ENCODE peak calls at places on chromosomes 5 and 9, in four cellular contexts. I is HepG2, R is HCT116, Q is K562. B is an unnamed sample.

GRCh38 chr5:101431201-101431600 is 528.1 kb upstream of the ST8SIA4 start:
- DNase-seq in I (no peak), R (no peak), Q (no peak), B (no peak)

GRCh38 chr5:72281764-72282499 is 38.1 kb downstream of the MRPS27 start:
- DNase-seq in I (peak; percentile 35), R (peak; percentile 45), Q (peak; percentile 64), B (peak; percentile 45)

GRCh38 chr9:78408388-78408787 is 111.5 kb downstream of the PSAT1 start:
- DNase-seq in I (no peak), R (no peak), Q (no peak), B (peak; percentile 43)

GRCh38 chr5:99955962-99956361 is 579.2 kb upstream of the FAM174A start:
- DNase-seq in I (no peak), R (no peak), Q (no peak), B (no peak)

GRCh38 chr9:79742145-79742820 is 170.5 kb downstream of the TLE4 start:
- DNase-seq in I (no peak), R (no peak), Q (no peak), B (no peak)

GRCh38 chr9:121929893-121930875 is 162.9 kb downstream of the TTLL11 start:
- DNase-seq in I (peak; percentile 5), R (peak; percentile 10), Q (peak; percentile 22), B (peak; percentile 54)

GRCh38 chr5:97554992-97555981 is 372.2 kb upstream of the RIOK2 start:
- DNase-seq in I (no peak), R (no peak), Q (no peak), B (no peak)

GRCh38 chr5:67431191-67431590 is 234.6 kb upstream of the CD180 start:
- DNase-seq in I (no peak), R (no peak), Q (no peak), B (no peak)

GRCh38 chr9:63816742-63817621 is 1468.0 kb downstream of the FOXD4L5 start:
- DNase-seq in I (peak; percentile 70), R (no peak), Q (peak; percentile 65), B (peak; percentile 90)

GRCh38 chr5:16618138-16618897 is 1.5 kb upstream of the RETREG1 start:
- DNase-seq in I (no peak), R (no peak), Q (no peak), B (peak; percentile 22)

GRCh38 chr5:147464211-147464610 is 45.7 kb downstream of the DPYSL3 start:
- DNase-seq in I (peak; percentile 11), R (peak; percentile 19), Q (peak; percentile 5), B (no peak)

GRCh38 chr5:91925249-91925648 is 542.1 kb upstream of the ARRDC3 start:
- DNase-seq in I (peak; percentile 7), R (no peak), Q (no peak), B (no peak)

GRCh38 chr5:105735704-105736103 is 1935.0 kb downstream of the EFNA5 start:
- DNase-seq in I (no peak), R (no peak), Q (no peak), B (no peak)

GRCh38 chr5:63351164-63351563 is 611.1 kb downstream of the HTR1A start:
- DNase-seq in I (no peak), R (no peak), Q (no peak), B (no peak)

GRCh38 chr5:44875661-44876250 is 67.0 kb downstream of the MRPS30 start:
- DNase-seq in I (peak; percentile 51), R (peak; percentile 98), Q (no peak), B (no peak)

GRCh38 chr9:133403766-133404439 is 13.9 kb downstream of the REXO4 start:
- DNase-seq in I (peak; percentile 52), R (peak; percentile 65), Q (peak; percentile 54), B (peak; percentile 57)

GRCh38 chr5:160787247-160787646 is 64.8 kb downstream of the ATP10B start:
- DNase-seq in I (peak; percentile 9), R (no peak), Q (no peak), B (no peak)

GRCh38 chr9:33234511-33235467 is 5.2 kb upstream of the SPINK4 start:
- DNase-seq in I (no peak), R (no peak), Q (no peak), B (no peak)

GRCh38 chr5:6181147-6181729 is 197.1 kb downstream of the MED10 start:
- DNase-seq in I (no peak), R (no peak), Q (no peak), B (no peak)

GRCh38 chr5:42813533-42813932 is 1.8 kb upstream of the SELENOP start:
- DNase-seq in I (peak; percentile 59), R (no peak), Q (no peak), B (no peak)

GRCh38 chr5:10411336-10411735 is 30.3 kb upstream of the ROPN1L start:
- DNase-seq in I (no peak), R (no peak), Q (no peak), B (no peak)

GRCh38 chr5:131171276-131171815 is 602 bp downstream of the LYRM7 start:
- DNase-seq in I (peak; percentile 27), R (no peak), Q (peak; percentile 33), B (no peak)

GRCh38 chr9:17600962-17601593 is 22.2 kb downstream of the SH3GL2 start:
- DNase-seq in I (no peak), R (no peak), Q (no peak), B (no peak)

GRCh38 chr9:17191095-17191494 is 56.3 kb downstream of the CNTLN start:
- DNase-seq in I (no peak), R (no peak), Q (no peak), B (no peak)

GRCh38 chr5:177435847-177436536 is 9.5 kb downstream of the GRK6 start:
- DNase-seq in I (no peak), R (no peak), Q (no peak), B (no peak)

GRCh38 chr5:36655171-36655570 is 48.8 kb downstream of the SLC1A3 start:
- DNase-seq in I (no peak), R (no peak), Q (no peak), B (no peak)

GRCh38 chr5:136043551-136043950 is 14.8 kb downstream of the TGFBI start:
- DNase-seq in I (no peak), R (no peak), Q (no peak), B (no peak)

GRCh38 chr5:63011158-63011557 is 432.5 kb downstream of the LRRC70 start:
- DNase-seq in I (no peak), R (no peak), Q (no peak), B (no peak)

GRCh38 chr9:121286973-121287721 is 19.2 kb downstream of the GSN start:
- DNase-seq in I (peak; percentile 86), R (peak; percentile 98), Q (peak; percentile 96), B (no peak)

GRCh38 chr9:97176206-97176605 is 131.3 kb upstream of the CCDC180 start:
- DNase-seq in I (no peak), R (no peak), Q (peak; percentile 36), B (peak; percentile 16)

GRCh38 chr9:77926314-77926959 is 105.2 kb downstream of the GNAQ start:
- DNase-seq in I (no peak), R (peak; percentile 1), Q (no peak), B (no peak)

GRCh38 chr5:38445374-38446028 is 110.9 kb downstream of the LIFR start:
- DNase-seq in I (no peak), R (no peak), Q (peak; percentile 23), B (no peak)

GRCh38 chr9:30478684-30479083 is 1905.8 kb upstream of the ACO1 start:
- DNase-seq in I (no peak), R (no peak), Q (no peak), B (no peak)

GRCh38 chr9:124532897-124533296 is 25.7 kb upstream of the NR5A1 start:
- DNase-seq in I (no peak), R (no peak), Q (no peak), B (no peak)

GRCh38 chr5:60586307-60586901 is 113.6 kb downstream of the DEPDC1B start:
- DNase-seq in I (peak; percentile 54), R (peak; percentile 2), Q (no peak), B (peak; percentile 6)

GRCh38 chr9:75148551-75148950 is 60.2 kb downstream of the OSTF1 start:
- DNase-seq in I (no peak), R (no peak), Q (no peak), B (no peak)

GRCh38 chr5:36944607-36945225 is 68.1 kb downstream of the NIPBL start:
- DNase-seq in I (peak; percentile 49), R (peak; percentile 51), Q (peak; percentile 67), B (peak; percentile 12)

GRCh38 chr9:27379311-27380236 is 82.6 kb upstream of the EQTN start:
- DNase-seq in I (peak; percentile 12), R (no peak), Q (no peak), B (no peak)
- TF ChIP-seq SIN3A in I (no peak), R (no peak), Q (no peak), B (no peak)

DNA sequence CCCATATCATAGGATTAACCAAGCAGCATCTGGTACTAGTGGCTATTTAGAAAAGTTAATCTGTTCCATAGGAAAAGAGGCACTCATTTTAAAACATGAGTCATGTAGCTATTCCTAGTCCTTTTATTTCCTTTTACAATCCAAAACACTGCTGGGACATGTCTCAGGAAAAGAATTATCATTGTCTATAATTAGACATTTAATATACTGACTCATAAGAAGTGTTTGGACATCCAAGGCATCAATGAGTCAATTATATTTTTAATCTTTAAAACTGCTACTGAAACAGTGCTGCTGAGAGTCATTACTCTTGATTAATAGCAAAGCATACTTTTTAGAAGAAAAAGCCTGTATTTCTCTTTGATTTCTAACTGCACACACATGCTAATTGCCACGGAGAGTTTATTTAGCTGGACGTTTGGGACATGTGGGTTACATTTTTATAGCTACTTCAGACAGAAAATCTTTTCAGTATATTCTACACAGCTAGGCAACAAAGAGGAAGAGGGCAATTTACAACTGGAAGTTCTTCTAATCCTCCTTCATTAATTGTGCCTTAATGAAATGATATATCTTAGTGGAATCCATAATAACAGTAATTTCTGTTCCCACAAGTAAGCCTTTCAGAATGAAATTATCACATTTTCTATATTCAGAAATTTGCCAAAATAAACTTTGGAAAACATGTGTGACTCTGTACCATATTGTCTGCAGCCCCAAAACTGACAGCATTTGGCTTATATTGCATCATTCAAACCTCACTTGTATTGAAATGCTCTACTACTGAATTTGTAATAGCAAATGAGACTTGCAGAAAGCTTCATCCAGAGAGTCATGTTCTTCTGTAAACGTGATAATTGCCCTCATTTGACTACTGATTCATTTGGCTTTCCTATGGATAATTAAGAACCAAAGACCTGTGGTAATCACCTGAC is 1249.2 kb upstream of the CDH18 start:
- DNase-seq in I (no peak), R (no peak), Q (no peak), B (no peak)
- TF ChIP-seq ELF1 in I (no peak), R (no peak), Q (no peak), B (no peak)

GRCh38 chr5:34658023-34658422 is 1.9 kb downstream of the RAI14 start:
- DNase-seq in I (peak; percentile 10), R (no peak), Q (no peak), B (peak; percentile 51)

GRCh38 chr5:34659168-34659567 is 3.0 kb downstream of the RAI14 start:
- DNase-seq in I (no peak), R (no peak), Q (no peak), B (no peak)

GRCh38 chr5:34655354-34655991 is 655 bp upstream of the RAI14 start:
- DNase-seq in I (peak; percentile 33), R (no peak), Q (peak; percentile 78), B (peak; percentile 38)

GRCh38 chr5:34656700-34657549 is 797 bp downstream of the RAI14 start:
- DNase-seq in I (no peak), R (no peak), Q (peak; percentile 61), B (peak; percentile 61)

GRCh38 chr5:34657550-34657921 is 1.4 kb downstream of the RAI14 start:
- DNase-seq in I (peak; percentile 16), R (no peak), Q (no peak), B (peak; percentile 38)
- H3K27ac ChIP-seq in I (no peak overlapping the region), R (no peak overlapping the region), Q (no peak overlapping the region), B (peak overlapping the region; percentile 97)

GRCh38 chr9:125990186-125990792 is 243.1 kb downstream of the PBX3 start:
- DNase-seq in I (no peak), R (no peak), Q (no peak), B (no peak)
- TF ChIP-seq SIN3A in I (no peak), R (no peak), Q (no peak), B (no peak)

GRCh38 chr5:123717139-123717538 is 205.2 kb downstream of the CSNK1G3 start:
- DNase-seq in I (no peak), R (no peak), Q (no peak), B (no peak)
- TF ChIP-seq ELF1 in I (no peak), R (no peak), Q (no peak), B (no peak)